ENCODE peak calls at places on chromosomes 16 and 17, in four cellular contexts. F, Q, V and M are unnamed samples. For H3K4me1, the result is how much of the 10 kb centered on the place peaks cover.

GRCh38 chr17:74949455-74950115 is 13.9 kb downstream of the OTOP3 start:
- DNase-seq in F (no peak), Q (no peak), V (no peak), M (no peak)

GRCh38 chr16:860891-861290 is 60.4 kb upstream of the GNG13 start:
- DNase-seq in F (no peak), Q (no peak), V (peak), M (no peak)

GRCh38 chr17:72651988-72652387 is 440.5 kb downstream of the SLC39A11 start:
- DNase-seq in F (no peak), Q (no peak), V (no peak), M (no peak)

GRCh38 chr17:4948997-4949320 is 629 bp upstream of the PFN1 start:
- DNase-seq in F (peak), Q (peak), V (peak), M (peak)

GRCh38 chr17:64001091-64001579 is 3.0 kb downstream of the PRR29 start:
- DNase-seq in F (peak), Q (no peak), V (peak), M (peak)

GRCh38 chr16:66714659-66715307 is 18.2 kb upstream of the CMTM4 start:
- DNase-seq in F (peak), Q (no peak), V (peak), M (no peak)

GRCh38 chr16:27972500-27972899 is 91.0 kb downstream of the GSG1L start:
- DNase-seq in F (peak), Q (no peak), V (peak), M (no peak)

GRCh38 chr17:32382526-32383223 is 32.7 kb downstream of the ZNF207 start:
- DNase-seq in F (no peak), Q (no peak), V (no peak), M (no peak)

GRCh38 chr17:17523001-17523713 is 27.0 kb upstream of the RASD1 start:
- DNase-seq in F (no peak), Q (no peak), V (no peak), M (no peak)

GRCh38 chr16:25692734-25693508 is 1.2 kb downstream of the HS3ST4 start:
- DNase-seq in F (no peak), Q (no peak), V (no peak), M (no peak)

GRCh38 chr17:33596904-33597303 is 303.8 kb upstream of the ASIC2 start:
- DNase-seq in F (no peak), Q (no peak), V (no peak), M (no peak)

GRCh38 chr16:88771294-88771772 is 13.7 kb downstream of the PIEZO1 start:
- DNase-seq in F (no peak), Q (no peak), V (no peak), M (no peak)

GRCh38 chr16:89264800-89265550 is 47.5 kb downstream of the ZNF778 start:
- DNase-seq in F (no peak), Q (no peak), V (no peak), M (no peak)

GRCh38 chr17:80565347-80566053 is 20.9 kb downstream of the RPTOR start:
- DNase-seq in F (no peak), Q (no peak), V (peak), M (no peak)
- H3K4me3 ChIP-seq in F (no peak), Q (no peak), V (no peak), M (no peak)

DNA sequence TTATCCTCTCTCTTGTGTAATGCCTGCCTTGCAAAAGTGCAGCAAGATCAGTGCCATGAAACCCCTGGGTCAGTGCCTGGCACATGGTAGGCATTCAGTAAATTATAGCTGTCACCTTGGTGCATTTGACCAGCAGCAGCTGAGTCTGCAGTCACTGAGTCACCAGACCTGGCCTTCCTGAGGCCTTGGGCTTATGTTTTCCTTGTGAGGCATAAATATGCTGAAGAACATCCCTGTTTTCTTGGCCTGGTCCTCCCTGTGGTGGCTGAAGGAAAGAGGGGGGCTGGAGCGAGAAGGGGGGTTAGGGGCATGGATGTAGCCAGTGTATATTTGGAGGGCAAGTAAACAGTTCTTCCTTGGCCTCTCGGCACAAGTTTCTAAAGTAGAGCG is 26.4 kb downstream of the EPN2 start:
- DNase-seq in F (no peak), Q (no peak), V (peak), M (no peak)
- H3K4me1 ChIP-seq in F (under half), Q (half or more), V (half or more), M (under half)

GRCh38 chr17:13420294-13421277 is 181.1 kb downstream of the HS3ST3A1 start:
- DNase-seq in F (peak), Q (no peak), V (no peak), M (no peak)
- TF ChIP-seq POLR2A in F (no peak), Q (no peak), V (no peak), M (no peak)

GRCh38 chr17:79223953-79224352 is 149.3 kb downstream of the ENGASE start:
- DNase-seq in F (no peak), Q (no peak), V (no peak), M (no peak)

GRCh38 chr17:79223471-79223870 is 148.8 kb downstream of the ENGASE start:
- DNase-seq in F (no peak), Q (no peak), V (no peak), M (no peak)

GRCh38 chr17:79226037-79226436 is 151.4 kb downstream of the ENGASE start:
- DNase-seq in F (no peak), Q (no peak), V (no peak), M (no peak)

GRCh38 chr17:79224476-79224875 is 149.9 kb downstream of the ENGASE start:
- DNase-seq in F (no peak), Q (no peak), V (no peak), M (peak)

GRCh38 chr17:79224903-79225302 is 150.3 kb downstream of the ENGASE start:
- DNase-seq in F (no peak), Q (no peak), V (no peak), M (peak)
- H3K4me3 ChIP-seq in F (no peak), Q (no peak), V (no peak), M (no peak)

GRCh38 chr17:78825696-78826095 is 14.9 kb downstream of the USP36 start:
- DNase-seq in F (no peak), Q (no peak), V (peak), M (no peak)

GRCh38 chr17:78829477-78829876 is 11.1 kb downstream of the USP36 start:
- DNase-seq in F (no peak), Q (no peak), V (no peak), M (no peak)

GRCh38 chr17:78828470-78829185 is 12.0 kb downstream of the USP36 start:
- DNase-seq in F (no peak), Q (no peak), V (peak), M (no peak)

GRCh38 chr17:78826426-78826825 is 14.2 kb downstream of the USP36 start:
- DNase-seq in F (no peak), Q (no peak), V (peak), M (no peak)

GRCh38 chr17:78826836-78827509 is 13.6 kb downstream of the USP36 start:
- DNase-seq in F (peak), Q (no peak), V (peak), M (no peak)
- H3K4me1 ChIP-seq in F (under half), Q (under half), V (under half), M (under half)

GRCh38 chr17:1095853-1096675 is 83.7 kb downstream of the ABR start:
- DNase-seq in F (no peak), Q (no peak), V (no peak), M (no peak)
- TF ChIP-seq POLR2A in F (no peak), Q (no peak), V (no peak), M (no peak)

GRCh38 chr17:14471052-14471451 is 170.2 kb downstream of the HS3ST3B1 start:
- DNase-seq in F (no peak), Q (no peak), V (no peak), M (no peak)
- H3K4me3 ChIP-seq in F (no peak), Q (no peak), V (no peak), M (no peak)